ENCODE peak calls at places on chromosomes 2 and 18, in seven cellular contexts. Q, A, Z, S, K, P and L are unnamed samples.

GRCh38 chr2:80326214-80326613 is 21.7 kb upstream of the LRRTM1 start:
- DNase-seq in P (no peak), A (peak), K (no peak), Z (no peak), S (no peak), Q (peak), L (peak)

GRCh38 chr18:34772887-34773286 is 62.8 kb downstream of the DTNA start:
- DNase-seq in K (no peak), Z (no peak), Q (peak), P (no peak), A (peak), S (peak), L (no peak)

GRCh38 chr2:54630841-54631497 is 92.5 kb upstream of the EML6 start:
- DNase-seq in A (no peak), P (no peak), Z (no peak), K (no peak), Q (no peak), S (no peak), L (no peak)

GRCh38 chr18:23740105-23740830 is 51.0 kb downstream of the LAMA3 start:
- DNase-seq in S (no peak), Q (peak), Z (no peak), P (no peak), K (no peak), A (peak), L (no peak)

GRCh38 chr2:25877431-25878360 is 591 bp downstream of the ASXL2 start:
- DNase-seq in S (no peak), Z (peak), A (peak), K (no peak), P (peak), Q (peak), L (no peak)

GRCh38 chr2:240832205-240832727 is 12.2 kb upstream of the KIF1A start:
- DNase-seq in A (peak), P (peak), Z (peak), S (peak), Q (peak), K (peak), L (no peak)

GRCh38 chr2:102770506-102770905 is 8.7 kb downstream of the TMEM182 start:
- DNase-seq in Z (no peak), A (peak), S (peak), P (no peak), K (no peak), Q (peak), L (no peak)

GRCh38 chr2:51920509-51920908 is 888.6 kb upstream of the NRXN1 start:
- DNase-seq in P (no peak), Q (no peak), S (peak), K (no peak), A (no peak), Z (no peak), L (no peak)

GRCh38 chr2:224952942-224953657 is 89.2 kb downstream of the DOCK10 start:
- DNase-seq in S (no peak), A (no peak), P (peak), Z (peak), Q (no peak), K (peak), L (no peak)

GRCh38 chr2:33059452-33060156 is 112.9 kb downstream of the LTBP1 start:
- DNase-seq in K (no peak), Z (no peak), S (no peak), A (peak), P (no peak), Q (no peak), L (no peak)

GRCh38 chr2:215799194-215799593 is 214.2 kb downstream of the MREG start:
- DNase-seq in A (no peak), K (no peak), Q (no peak), P (no peak), Z (no peak), S (no peak), L (no peak)

GRCh38 chr2:126220336-126220735 is 435.6 kb upstream of the GYPC start:
- DNase-seq in Q (no peak), K (no peak), P (no peak), Z (no peak), A (peak), S (peak), L (no peak)

GRCh38 chr2:136917281-136917680 is 151.9 kb downstream of the THSD7B start:
- DNase-seq in A (no peak), K (no peak), P (no peak), Q (no peak), S (no peak), Z (no peak), L (no peak)

GRCh38 chr2:177639262-177639914 is 246.8 kb downstream of the AGPS start:
- DNase-seq in P (no peak), Q (no peak), K (no peak), S (no peak), A (no peak), Z (no peak), L (no peak)

GRCh38 chr2:149313512-149313972 is 16.8 kb upstream of the LYPD6 start:
- DNase-seq in A (peak), S (no peak), Z (no peak), P (no peak), K (no peak), Q (peak), L (no peak)

GRCh38 chr2:219688560-219689445 is 61.4 kb downstream of the SLC4A3 start:
- DNase-seq in A (peak), S (peak), K (no peak), Z (no peak), Q (peak), P (no peak), L (no peak)

GRCh38 chr2:180953550-180953949 is 26.9 kb upstream of the UBE2E3 start:
- DNase-seq in K (no peak), A (no peak), Z (no peak), Q (no peak), S (no peak), P (no peak), L (no peak)

GRCh38 chr18:79523738-79524180 is 128.0 kb downstream of the NFATC1 start:
- DNase-seq in Q (no peak), K (no peak), Z (no peak), P (peak), A (no peak), S (no peak), L (no peak)

GRCh38 chr2:222298000-222298310 is 843 bp downstream of the PAX3 start:
- DNase-seq in K (no peak), P (no peak), Z (no peak), S (no peak), Q (no peak), A (no peak), L (no peak)

GRCh38 chr2:161415467-161416293 is 417 bp upstream of the TBR1 start:
- DNase-seq in K (no peak), A (no peak), Z (no peak), P (peak), Q (no peak), S (no peak), L (no peak)
- H3K4me3 ChIP-seq in K (no peak), A (no peak), Z (no peak), P (peak), Q (no peak), S (no peak), L (no peak)

GRCh38 chr2:64404743-64405142 is 49.2 kb upstream of the LGALSL start:
- DNase-seq in P (no peak), Q (no peak), Z (peak), A (peak), K (no peak), S (no peak), L (no peak)

GRCh38 chr2:64408031-64408430 is 45.9 kb upstream of the LGALSL start:
- DNase-seq in Z (no peak), P (no peak), S (no peak), A (no peak), K (no peak), Q (no peak), L (no peak)

GRCh38 chr2:64404002-64404731 is 49.8 kb upstream of the LGALSL start:
- DNase-seq in K (peak), A (peak), Q (peak), P (no peak), Z (peak), S (peak), L (peak)

GRCh38 chr2:64405476-64406406 is 48.2 kb upstream of the LGALSL start:
- DNase-seq in A (peak), K (no peak), Z (no peak), P (no peak), Q (peak), S (peak), L (no peak)

GRCh38 chr2:64406407-64406774 is 47.6 kb upstream of the LGALSL start:
- DNase-seq in Q (no peak), A (no peak), K (no peak), S (no peak), Z (no peak), P (no peak), L (no peak)
- H3K4me3 ChIP-seq in Q (no peak), A (no peak), K (no peak), S (no peak), Z (no peak), P (no peak), L (no peak)

GRCh38 chr2:66578853-66579158 is 143.9 kb downstream of the MEIS1 start:
- DNase-seq in S (no peak), A (no peak), Q (no peak), Z (no peak), P (no peak), K (no peak), L (no peak)
- H3K4me3 ChIP-seq in S (no peak), A (peak), Q (peak), Z (no peak), P (no peak), K (peak), L (no peak)

GRCh38 chr2:69907216-69907615 is 7.7 kb upstream of the MXD1 start:
- DNase-seq in P (no peak), Q (no peak), Z (no peak), K (no peak), A (no peak), S (no peak), L (no peak)

DNA sequence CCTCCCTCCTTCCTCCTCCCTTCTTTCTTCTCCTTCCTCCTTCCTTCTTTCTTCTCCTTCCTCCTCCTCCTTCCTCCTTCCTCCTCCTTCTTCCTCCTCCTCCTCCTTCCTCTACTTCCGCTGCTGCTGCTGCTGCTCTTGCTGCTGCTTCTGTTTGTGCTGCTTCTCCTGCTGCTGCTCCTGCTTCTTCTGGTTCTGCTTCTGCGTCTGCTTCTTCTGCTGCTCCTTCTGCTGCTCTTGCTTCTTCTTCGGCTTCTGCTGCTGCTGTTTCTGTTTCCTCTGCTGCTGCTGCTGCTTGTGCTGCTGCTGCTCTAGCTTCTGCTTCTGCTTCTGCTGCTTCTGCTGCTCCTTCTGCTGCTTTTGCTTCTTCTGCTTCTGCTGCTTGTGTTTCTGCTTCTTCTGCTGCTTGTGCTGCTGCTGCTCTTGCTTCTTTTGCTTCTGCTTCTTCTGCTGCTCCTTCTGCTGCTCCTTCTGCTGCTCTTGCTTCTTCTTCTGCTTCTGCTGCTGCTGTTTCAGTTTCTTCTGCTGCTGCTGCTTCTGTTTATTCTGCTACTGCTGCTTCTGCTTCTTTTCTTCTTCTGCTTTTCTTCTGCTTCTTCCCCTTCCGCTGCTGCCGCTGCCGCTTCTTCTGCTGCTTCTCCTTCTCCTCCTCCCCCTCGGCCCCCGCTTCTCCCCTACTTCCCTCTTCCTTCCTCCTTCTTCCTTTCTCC is 8.6 kb downstream of the SNRNP27 start:
- DNase-seq in K (no peak), P (peak), A (no peak), Q (no peak), Z (peak), S (no peak), L (no peak)
- H3K4me3 ChIP-seq in K (no peak), P (peak), A (no peak), Q (no peak), Z (no peak), S (no peak), L (no peak)

GRCh38 chr2:70747284-70747683 is 20.7 kb downstream of the ADD2 start:
- DNase-seq in Z (no peak), P (no peak), K (no peak), A (no peak), S (no peak), Q (no peak), L (no peak)
- H3K4me3 ChIP-seq in Z (no peak), P (no peak), K (no peak), A (no peak), S (no peak), Q (no peak), L (no peak)

GRCh38 chr2:96534701-96535181 is 1.8 kb upstream of the ARID5A start:
- DNase-seq in A (no peak), Q (no peak), Z (no peak), P (no peak), S (no peak), K (no peak), L (no peak)
- H3K4me3 ChIP-seq in A (no peak), Q (no peak), Z (no peak), P (no peak), S (no peak), K (no peak), L (no peak)

GRCh38 chr2:196609806-196610205 is 29.7 kb upstream of the CCDC150 start:
- DNase-seq in Z (no peak), Q (no peak), A (no peak), P (no peak), K (no peak), S (no peak), L (no peak)
- H3K4me3 ChIP-seq in Z (no peak), Q (no peak), A (no peak), P (no peak), K (no peak), S (no peak), L (no peak)